ENCODE peak calls at places on chromosomes 4 and X, in five cellular contexts. X is pancreas, Q is HCT116, R is tibial artery, S is lower lobe of right lung. N is an unnamed sample.

GRCh38 chr4:107838763-107839162 is 14.0 kb downstream of the SGMS2 start:
- DNase-seq in X (no peak), Q (no peak), R (no peak), S (no peak), N (no peak)

GRCh38 chrX:100076031-100076430 is 334.0 kb downstream of the PCDH19 start:
- DNase-seq in X (no peak), Q (no peak), R (no peak), S (no peak), N (no peak)

GRCh38 chrX:17413228-17413627 is 38.2 kb downstream of the NHS start:
- DNase-seq in X (no peak), Q (peak; percentile 32), R (no peak), S (no peak), N (no peak)

GRCh38 chr4:107630185-107630705 is 89.8 kb downstream of the PAPSS1 start:
- DNase-seq in X (no peak), Q (no peak), R (no peak), S (no peak), N (no peak)

GRCh38 chrX:100512471-100512870 is 72.3 kb upstream of the TNMD start:
- DNase-seq in X (no peak), Q (peak; percentile 1), R (no peak), S (no peak), N (no peak)

GRCh38 chr4:148469938-148470337 is 27.7 kb upstream of the NR3C2 start:
- DNase-seq in X (no peak), Q (no peak), R (no peak), S (no peak), N (no peak)

GRCh38 chr4:6601661-6602250 is 26.8 kb downstream of the MAN2B2 start:
- DNase-seq in X (no peak), Q (no peak), R (no peak), S (no peak), N (no peak)

GRCh38 chr4:185566425-185566824 is 31.1 kb upstream of the PDLIM3 start:
- DNase-seq in X (no peak), Q (no peak), R (no peak), S (no peak), N (no peak)

GRCh38 chrX:74119016-74119910 is 184.7 kb upstream of the ZCCHC13 start:
- DNase-seq in X (no peak), Q (peak; percentile 24), R (no peak), S (no peak), N (no peak)

GRCh38 chr4:169070895-169071218 is 60.8 kb upstream of the CBR4 start:
- DNase-seq in X (peak; percentile 44), Q (no peak), R (no peak), S (no peak), N (no peak)

GRCh38 chrX:71315917-71316316 is 14.4 kb downstream of the ITGB1BP2 start:
- DNase-seq in X (no peak), Q (no peak), R (no peak), S (no peak), N (no peak)

GRCh38 chr4:10048931-10049655 is 27.8 kb upstream of the SLC2A9 start:
- DNase-seq in X (no peak), Q (no peak), R (no peak), S (no peak), N (no peak)

GRCh38 chr4:46388860-46389259 is 1.1 kb downstream of the GABRA2 start:
- DNase-seq in X (no peak), Q (no peak), R (no peak), S (no peak), N (no peak)

GRCh38 chr4:6658635-6659075 is 18.2 kb downstream of the MRFAP1 start:
- DNase-seq in X (no peak), Q (no peak), R (no peak), S (no peak), N (peak; percentile 77)

GRCh38 chrX:13248867-13249521 is 70.9 kb downstream of the ATXN3L start:
- DNase-seq in X (no peak), Q (no peak), R (no peak), S (no peak), N (no peak)

GRCh38 chrX:10041383-10041782 is 74.2 kb downstream of the CLDN34 start:
- DNase-seq in X (no peak), Q (no peak), R (no peak), S (no peak), N (no peak)

GRCh38 chr4:148770848-148771247 is 328.6 kb upstream of the NR3C2 start:
- DNase-seq in X (no peak), Q (no peak), R (no peak), S (no peak), N (no peak)

GRCh38 chrX:57227691-57228090 is 58.8 kb upstream of the FAAH2 start:
- DNase-seq in X (no peak), Q (no peak), R (no peak), S (no peak), N (no peak)

GRCh38 chr4:97987019-97987648 is 156.1 kb downstream of the STPG2 start:
- DNase-seq in X (no peak), Q (peak; percentile 44), R (no peak), S (no peak), N (no peak)

GRCh38 chr4:42750091-42750490 is 93.2 kb upstream of the ATP8A1 start:
- DNase-seq in X (no peak), Q (no peak), R (no peak), S (no peak), N (no peak)

GRCh38 chr4:17851921-17852320 is 41.1 kb downstream of the NCAPG start:
- DNase-seq in X (no peak), Q (no peak), R (no peak), S (no peak), N (no peak)

GRCh38 chrX:69130448-69130847 is 34.8 kb downstream of the PJA1 start:
- DNase-seq in X (no peak), Q (no peak), R (no peak), S (no peak), N (no peak)

GRCh38 chrX:69137911-69138310 is 27.3 kb downstream of the PJA1 start:
- DNase-seq in X (no peak), Q (no peak), R (no peak), S (no peak), N (no peak)

GRCh38 chrX:69137371-69137881 is 27.8 kb downstream of the PJA1 start:
- DNase-seq in X (no peak), Q (no peak), R (no peak), S (no peak), N (no peak)

GRCh38 chrX:69136546-69137331 is 28.5 kb downstream of the PJA1 start:
- DNase-seq in X (no peak), Q (no peak), R (no peak), S (no peak), N (no peak)

DNA sequence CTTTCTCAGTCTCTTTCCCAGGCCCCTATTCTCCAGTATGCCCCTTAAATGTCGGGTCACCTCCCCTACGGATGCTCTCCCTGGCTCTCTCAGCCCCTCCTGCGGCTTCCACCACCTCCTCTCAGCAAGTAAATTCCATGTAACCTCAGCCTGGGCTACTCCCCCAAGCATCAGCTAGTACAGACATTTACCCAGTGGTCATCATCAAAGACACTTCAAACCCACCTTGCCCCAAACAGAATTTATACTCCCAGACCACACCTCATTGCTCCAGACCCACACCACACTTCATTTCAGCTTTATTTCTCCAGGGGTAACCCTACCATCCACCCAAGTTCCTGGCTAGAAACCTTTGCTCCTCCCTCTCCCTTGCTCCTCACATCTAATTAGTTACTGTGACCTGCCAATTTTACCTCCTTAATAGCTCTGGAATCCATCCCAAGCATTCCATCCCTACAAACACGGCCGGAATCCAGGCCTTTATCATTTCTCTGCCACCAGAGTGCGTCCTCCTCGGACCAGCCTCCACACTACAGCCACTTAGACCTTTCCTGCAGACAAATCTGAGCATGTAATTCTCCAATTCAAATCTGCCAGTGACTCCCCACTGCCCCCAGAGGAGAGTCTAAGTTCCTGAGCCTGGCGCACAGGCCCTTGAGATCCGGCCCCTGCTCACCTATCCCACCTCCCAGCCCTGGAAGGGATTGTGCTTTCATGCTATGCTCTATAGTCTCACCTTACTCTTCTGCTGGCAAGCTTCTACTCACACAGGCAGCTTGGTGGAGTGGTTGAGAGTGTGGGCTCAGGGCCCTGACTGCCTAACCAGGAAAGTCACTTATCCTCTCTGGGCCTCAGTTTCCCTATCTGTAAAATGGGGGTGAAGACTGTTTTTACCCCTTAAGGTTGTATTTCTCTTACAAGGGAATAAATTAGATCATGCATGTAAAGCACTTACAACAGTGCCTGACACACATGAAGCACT is 31.4 kb downstream of the PJA1 start:
- DNase-seq in X (peak; percentile 18), Q (peak; percentile 72), R (no peak), S (no peak), N (no peak)
- TF ChIP-seq CTCF in X (no peak), Q (peak; percentile 90), R (peak; percentile 10), S (peak; percentile 40), N (peak; percentile 38)

DNA sequence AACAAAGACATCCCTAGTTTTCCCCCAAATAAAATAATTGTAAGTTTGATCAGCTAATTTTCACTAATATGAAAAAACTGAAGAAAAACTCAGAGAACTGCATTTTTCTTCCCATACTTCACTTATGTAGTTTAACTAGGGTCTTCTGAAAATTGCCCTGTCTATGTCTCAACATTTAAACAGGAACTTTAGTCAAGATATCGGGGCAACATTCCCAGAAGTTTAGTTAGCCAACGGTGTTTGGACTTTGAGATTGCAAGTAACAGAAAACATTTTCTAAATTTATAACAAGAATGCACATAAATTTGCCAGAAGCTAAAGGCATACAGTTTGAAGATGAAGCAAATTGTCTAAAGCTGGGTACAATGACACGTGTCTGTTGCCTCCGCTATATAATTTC is 201.1 kb downstream of the ARAP2 start:
- DNase-seq in X (no peak), Q (no peak), R (no peak), S (no peak), N (no peak)
- H3K4me1 ChIP-seq in X (no peaks in the 10 kb centered on the region), Q (no peaks in the 10 kb centered on the region), R (no peaks in the 10 kb centered on the region), S (no peaks in the 10 kb centered on the region), N (no peaks in the 10 kb centered on the region)

GRCh38 chrX:40579880-40580536 is 762 bp upstream of the ATP6AP2 start:
- DNase-seq in X (no peak), Q (no peak), R (no peak), S (no peak), N (no peak)

GRCh38 chrX:40579139-40579538 is 1.6 kb upstream of the ATP6AP2 start:
- DNase-seq in X (no peak), Q (no peak), R (no peak), S (no peak), N (no peak)

GRCh38 chrX:40578039-40578438 is 2.7 kb upstream of the ATP6AP2 start:
- DNase-seq in X (no peak), Q (no peak), R (no peak), S (no peak), N (no peak)

GRCh38 chrX:40581333-40581910 is 652 bp downstream of the ATP6AP2 start:
- DNase-seq in X (peak; percentile 16), Q (no peak), R (no peak), S (no peak), N (no peak)

GRCh38 chrX:40580537-40581332 is at the start of gene ATP6AP2:
- DNase-seq in X (peak; percentile 93), Q (peak; percentile 86), R (peak; percentile 95), S (peak; percentile 94), N (peak; percentile 94)
- TF ChIP-seq CTCF in X (no peak), Q (no peak), R (no peak), S (no peak), N (no peak)

DNA sequence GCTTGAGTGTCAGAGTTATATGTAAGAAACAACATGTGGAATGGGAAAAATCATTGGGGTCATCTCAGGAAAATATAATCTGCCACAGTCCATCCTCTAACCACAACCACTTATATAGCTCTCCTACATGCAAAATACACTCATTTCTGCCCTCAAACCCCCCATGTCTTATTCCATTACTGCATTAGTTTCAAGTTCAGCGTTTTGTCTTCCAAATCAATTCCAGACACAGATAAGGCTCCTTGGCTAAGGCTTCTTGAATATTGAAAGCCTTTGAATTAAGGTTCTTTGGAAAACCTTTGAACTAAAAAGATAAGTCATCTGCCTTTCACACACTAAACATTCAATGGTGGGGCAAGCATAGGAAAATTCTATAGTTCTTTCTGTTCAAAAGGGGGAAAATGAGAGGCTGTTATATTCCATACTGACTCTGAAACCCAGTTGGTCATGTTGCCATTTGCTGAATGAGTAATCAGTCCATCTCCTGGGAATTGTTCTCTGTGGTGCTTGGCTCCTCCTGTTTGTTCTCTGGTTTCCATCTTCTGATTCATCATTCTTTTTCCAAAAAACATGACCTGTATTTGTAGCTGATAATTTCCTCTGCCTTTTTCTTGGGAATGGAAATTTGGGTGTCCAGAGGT is 218.7 kb downstream of the BMPR1B start:
- DNase-seq in X (no peak), Q (no peak), R (no peak), S (no peak), N (no peak)
- H3K4me1 ChIP-seq in X (no peaks in the 10 kb centered on the region), Q (no peaks in the 10 kb centered on the region), R (no peaks in the 10 kb centered on the region), S (no peaks in the 10 kb centered on the region), N (no peaks in the 10 kb centered on the region)